ENCODE peak calls at places on chromosomes 2 and 18, in nine cellular contexts. H is CD4-positive, CD25-positive, alpha-beta regulatory T cell; C is heart right ventricle; M is ascending aorta; L is breast epithelium; T is CD4-positive, alpha-beta memory T cell; R is psoas muscle; W is lower lobe of right lung; I is ovary. Y is an unnamed sample. For H3K4me1, the result is how much of the 10 kb centered on the place peaks cover.

GRCh38 chr2:37782721-37783438 is 111.4 kb upstream of the CDC42EP3 start:
- DNase-seq in H (no peak), C (no peak), R (no peak), W (no peak), I (no peak), M (peak), L (no peak), T (no peak), Y (no peak)

GRCh38 chr2:234751275-234751938 is 200.4 kb upstream of the SH3BP4 start:
- DNase-seq in T (no peak), C (no peak), R (no peak), I (no peak), M (no peak), W (no peak), L (no peak), H (no peak), Y (no peak)

GRCh38 chr2:225355788-225356187 is 43.7 kb upstream of the NYAP2 start:
- DNase-seq in C (no peak), H (no peak), I (no peak), T (no peak), M (no peak), L (no peak), W (no peak), R (no peak), Y (no peak)

GRCh38 chr2:1268034-1268433 is 145.2 kb upstream of the TPO start:
- DNase-seq in C (no peak), T (no peak), I (no peak), L (no peak), W (no peak), H (no peak), R (no peak), M (no peak), Y (no peak)

GRCh38 chr2:171389325-171389724 is 44.5 kb downstream of the METTL8 start:
- DNase-seq in W (no peak), R (no peak), T (no peak), M (no peak), C (no peak), H (no peak), I (no peak), L (no peak), Y (no peak)

GRCh38 chr2:210553371-210553770 is 3.0 kb upstream of the CPS1 start:
- DNase-seq in T (no peak), I (no peak), H (no peak), C (no peak), R (no peak), W (no peak), L (no peak), M (no peak), Y (peak)

GRCh38 chr18:32769242-32770180 is 3.3 kb downstream of the KLHL14 start:
- DNase-seq in M (peak), T (no peak), W (no peak), C (no peak), I (peak), R (peak), H (no peak), L (no peak), Y (no peak)

GRCh38 chr2:1769703-1770422 is 25.5 kb upstream of the PXDN start:
- DNase-seq in M (peak), I (peak), C (no peak), H (no peak), R (peak), L (peak), W (peak), T (no peak), Y (peak)

GRCh38 chr2:165898381-165898780 is 55.2 kb downstream of the TTC21B start:
- DNase-seq in T (no peak), C (no peak), L (peak), H (no peak), W (no peak), R (no peak), M (no peak), I (no peak), Y (no peak)

GRCh38 chr18:12408247-12408869 is 629 bp downstream of the PRELID3A start:
- DNase-seq in W (no peak), T (peak), H (no peak), I (no peak), M (no peak), C (no peak), R (no peak), L (no peak), Y (peak)

GRCh38 chr2:163471947-163472346 is 263.9 kb downstream of the FIGN start:
- DNase-seq in H (no peak), M (no peak), I (no peak), C (no peak), L (no peak), W (no peak), T (no peak), R (no peak), Y (peak)

GRCh38 chr2:189709761-189710160 is 35.3 kb downstream of the ANKAR start:
- DNase-seq in M (no peak), I (no peak), C (no peak), H (no peak), W (no peak), L (no peak), T (no peak), R (no peak), Y (no peak)

GRCh38 chr2:128469203-128469602 is 150.5 kb upstream of the HS6ST1 start:
- DNase-seq in I (no peak), R (no peak), C (no peak), T (no peak), H (no peak), W (no peak), M (no peak), L (no peak), Y (no peak)

GRCh38 chr2:152198499-152198898 is 22.9 kb upstream of the STAM2 start:
- DNase-seq in L (no peak), M (no peak), H (no peak), T (no peak), R (no peak), W (no peak), I (no peak), C (no peak), Y (no peak)

GRCh38 chr2:100064592-100065006 is 77.8 kb downstream of the AFF3 start:
- DNase-seq in W (no peak), H (no peak), L (no peak), M (no peak), C (no peak), I (no peak), R (no peak), T (no peak), Y (no peak)

GRCh38 chr2:109350526-109350925 is 221.5 kb downstream of the SH3RF3 start:
- DNase-seq in L (no peak), W (no peak), H (no peak), C (no peak), T (no peak), M (no peak), R (no peak), I (no peak), Y (no peak)

GRCh38 chr2:9617749-9618148 is 13.0 kb downstream of the YWHAQ start:
- DNase-seq in H (no peak), M (no peak), R (no peak), L (no peak), W (no peak), C (no peak), I (no peak), T (no peak), Y (no peak)
- H3K27ac ChIP-seq in H (peak), M (no peak), R (no peak), L (no peak), W (no peak), C (no peak), I (no peak), T (no peak), Y (no peak)

DNA sequence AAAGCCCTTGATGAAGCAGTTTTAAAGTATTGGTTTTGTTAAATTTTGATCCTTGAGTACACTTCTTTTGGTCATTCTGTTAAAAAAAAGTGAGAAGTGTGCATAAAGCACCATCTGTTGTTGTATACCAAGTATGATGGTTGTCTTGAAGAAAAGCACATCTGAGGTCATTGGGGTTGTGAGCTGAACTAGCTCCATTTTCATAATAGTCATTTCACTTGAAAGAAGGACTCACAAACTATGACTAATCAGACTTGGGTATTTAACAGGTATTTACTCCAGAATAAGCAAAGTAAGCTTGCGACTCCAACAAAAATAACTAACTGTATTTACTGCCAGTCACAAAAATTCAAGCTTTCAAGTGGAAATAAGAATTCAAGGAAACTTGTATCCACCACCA is 35.1 kb downstream of the CHN1 start:
- DNase-seq in L (no peak), W (no peak), I (no peak), R (no peak), T (no peak), M (no peak), H (no peak), C (no peak), Y (peak)
- H3K4me1 ChIP-seq in L (under half), W (under half), I (under half), R (under half), T (under half), M (under half), H (under half), C (under half), Y (under half)

GRCh38 chr2:135876066-135876711 is at the start of gene MCM6:
- DNase-seq in R (peak), C (peak), H (peak), T (peak), L (peak), W (peak), I (peak), M (peak), Y (peak)
- H3K4me3 ChIP-seq in R (peak), C (peak), H (peak), T (peak), L (peak), W (peak), I (peak), M (peak), Y (peak)

GRCh38 chr2:168801456-168801855 is 981 bp upstream of the NOSTRIN start:
- DNase-seq in T (no peak), I (no peak), M (no peak), C (no peak), L (no peak), H (no peak), W (no peak), R (no peak), Y (no peak)
- H3K27ac ChIP-seq in T (no peak), I (no peak), M (no peak), C (peak), L (peak), H (no peak), W (peak), R (no peak), Y (no peak)

GRCh38 chr2:240565267-240566202 is 2.7 kb upstream of the RNPEPL1 start:
- DNase-seq in R (peak), T (peak), M (peak), L (peak), I (peak), C (peak), H (peak), W (peak), Y (peak)

GRCh38 chr2:240567872-240568677 is at the start of gene RNPEPL1:
- DNase-seq in L (peak), H (peak), W (peak), M (peak), T (peak), I (peak), C (peak), R (peak), Y (no peak)

GRCh38 chr2:240564571-240565266 is 3.6 kb upstream of the RNPEPL1 start:
- DNase-seq in T (peak), H (no peak), R (no peak), M (no peak), W (no peak), C (no peak), I (peak), L (peak), Y (no peak)

GRCh38 chr2:240567137-240567871 is 980 bp upstream of the RNPEPL1 start:
- DNase-seq in T (peak), W (peak), C (peak), I (peak), H (peak), M (peak), L (peak), R (peak), Y (no peak)

GRCh38 chr2:240566203-240567136 is 1.8 kb upstream of the RNPEPL1 start:
- DNase-seq in M (peak), C (peak), R (peak), L (peak), I (peak), W (peak), H (peak), T (peak), Y (peak)
- H3K4me1 ChIP-seq in M (under half), C (half or more), R (half or more), L (under half), I (under half), W (half or more), H (half or more), T (half or more), Y (under half)

GRCh38 chr2:113122364-113122763 is 5.0 kb upstream of the IL1RN start:
- DNase-seq in M (no peak), T (no peak), I (no peak), H (no peak), R (no peak), C (no peak), W (no peak), L (no peak), Y (no peak)

GRCh38 chr2:113126845-113127645 is at the start of gene IL1RN:
- DNase-seq in L (no peak), H (no peak), R (no peak), I (no peak), W (peak), M (peak), C (no peak), T (no peak), Y (no peak)

GRCh38 chr2:113123731-113124130 is 3.7 kb upstream of the IL1RN start:
- DNase-seq in W (no peak), R (no peak), C (no peak), I (no peak), T (no peak), L (no peak), H (no peak), M (no peak), Y (no peak)

GRCh38 chr2:113124984-113125855 is 2.2 kb upstream of the IL1RN start:
- DNase-seq in M (no peak), W (no peak), I (no peak), C (no peak), H (no peak), T (no peak), R (no peak), L (no peak), Y (no peak)

GRCh38 chr2:113124181-113124961 is 3.0 kb upstream of the IL1RN start:
- DNase-seq in L (no peak), H (no peak), W (no peak), C (no peak), R (no peak), T (no peak), I (no peak), M (no peak), Y (peak)
- H3K4me3 ChIP-seq in L (no peak), H (no peak), W (no peak), C (no peak), R (no peak), T (no peak), I (no peak), M (no peak), Y (no peak)

DNA sequence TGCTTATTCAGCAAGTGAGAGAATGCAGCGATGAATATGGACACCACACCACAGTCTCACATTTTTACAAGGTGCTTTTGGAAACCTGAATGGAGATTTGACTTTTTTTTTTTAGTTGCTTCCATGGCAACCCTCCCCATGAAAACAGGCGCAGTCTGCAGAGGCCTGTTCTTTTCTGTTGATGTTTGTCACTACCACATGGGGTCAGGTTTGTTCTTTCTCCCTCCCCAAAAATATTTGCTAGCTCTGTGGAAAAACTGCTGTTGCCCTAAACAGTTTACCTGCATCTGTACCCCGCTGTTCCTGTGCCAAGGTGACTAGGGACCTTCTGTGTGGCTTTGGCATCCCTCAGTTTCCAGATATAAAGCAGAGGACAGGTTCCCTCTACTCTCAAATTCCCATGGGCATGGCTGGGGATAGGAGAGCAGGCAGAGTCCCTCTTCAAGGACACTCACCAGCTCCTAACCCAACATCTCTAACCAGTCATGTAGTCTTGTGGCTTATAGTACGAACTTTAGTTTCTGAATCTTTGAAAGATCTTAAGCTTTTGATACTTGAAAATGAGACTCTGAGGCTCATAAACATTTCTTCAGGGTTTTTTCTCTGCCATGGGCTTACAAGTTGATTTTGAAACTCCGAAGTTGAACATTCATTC is 14.7 kb upstream of the MAPRE2 start:
- DNase-seq in L (no peak), I (no peak), H (no peak), M (no peak), W (no peak), T (peak), R (no peak), C (no peak), Y (no peak)
- H3K27ac ChIP-seq in L (no peak), I (no peak), H (no peak), M (no peak), W (peak), T (no peak), R (no peak), C (no peak), Y (no peak)

GRCh38 chr18:23871410-23871809 is 143.1 kb upstream of the TTC39C start:
- DNase-seq in H (peak), T (peak), M (no peak), L (peak), W (no peak), C (peak), I (no peak), R (no peak), Y (peak)

GRCh38 chr18:23870963-23871362 is 143.6 kb upstream of the TTC39C start:
- DNase-seq in M (no peak), W (no peak), I (no peak), R (no peak), C (no peak), L (no peak), T (no peak), H (no peak), Y (no peak)

GRCh38 chr18:23864620-23865019 is 149.9 kb upstream of the TTC39C start:
- DNase-seq in C (no peak), T (peak), R (no peak), H (no peak), I (no peak), L (peak), W (no peak), M (no peak), Y (no peak)

GRCh38 chr18:23867011-23867410 is 147.5 kb upstream of the TTC39C start:
- DNase-seq in C (no peak), R (no peak), L (no peak), M (no peak), T (no peak), H (no peak), W (no peak), I (no peak), Y (no peak)

DNA sequence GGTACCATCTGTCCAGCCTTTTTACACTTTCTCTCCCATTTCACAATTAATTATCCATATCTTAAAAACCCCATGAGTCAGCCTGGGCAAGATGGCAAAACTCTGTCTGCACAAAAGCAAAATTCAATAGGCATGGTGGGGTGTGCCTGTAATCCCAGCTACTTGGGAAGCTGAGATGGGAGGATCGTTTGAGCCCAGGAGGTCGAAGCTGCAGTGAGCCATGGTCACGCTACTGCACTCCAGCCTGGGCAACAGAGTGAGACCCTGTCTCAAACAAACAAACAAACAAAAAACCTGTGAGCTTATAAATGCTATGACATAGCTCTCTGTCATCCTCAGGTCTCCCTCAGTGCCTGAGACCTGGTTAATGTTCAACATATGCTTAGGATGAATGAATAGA is 146.2 kb upstream of the TTC39C start:
- DNase-seq in H (no peak), I (no peak), C (no peak), L (no peak), W (no peak), R (no peak), T (no peak), M (no peak), Y (no peak)
- H3K4me1 ChIP-seq in H (under half), I (under half), C (under half), L (under half), W (under half), R (under half), T (half or more), M (under half), Y (under half)

DNA sequence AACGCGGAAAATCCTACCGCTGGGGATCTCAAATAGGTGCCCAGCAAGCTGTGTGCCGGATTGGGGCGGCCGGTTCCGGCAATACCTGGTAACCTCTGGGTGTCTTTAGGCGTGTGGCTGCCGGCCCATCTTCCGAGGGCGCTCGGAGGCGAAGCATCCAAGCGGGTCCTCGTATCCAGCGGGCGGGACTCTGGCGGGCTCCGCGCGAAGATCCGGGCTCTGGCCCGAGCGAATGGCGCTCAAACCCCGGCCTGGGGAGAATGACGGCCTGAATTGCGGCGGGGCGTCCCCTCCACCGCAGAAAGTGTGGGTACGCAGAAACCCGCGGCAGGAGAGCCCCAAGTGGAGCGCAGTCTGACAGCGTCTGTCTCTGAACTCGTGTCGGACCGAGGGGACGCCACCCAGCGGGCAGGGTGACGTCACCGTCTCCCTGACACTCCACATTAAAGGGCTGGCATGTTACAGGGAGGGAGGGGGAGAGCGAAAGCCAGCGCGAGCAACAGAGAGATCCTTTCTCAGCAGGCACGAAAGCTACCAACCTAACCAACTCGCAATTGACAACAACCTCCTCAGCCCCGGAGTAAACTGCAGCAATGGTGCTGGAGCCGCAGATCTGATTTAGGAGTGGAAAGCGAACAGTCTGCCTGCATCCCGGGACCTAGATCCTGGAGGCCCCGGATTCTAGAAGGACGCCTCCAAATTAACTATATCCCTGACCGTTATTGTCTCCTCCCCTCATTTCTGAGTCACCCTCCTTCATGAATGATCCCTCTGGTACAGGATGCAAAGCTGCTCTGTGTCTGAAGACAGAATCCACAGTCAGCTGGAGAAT is at the start of gene SKOR2:
- DNase-seq in W (no peak), H (no peak), I (no peak), T (no peak), M (no peak), R (no peak), L (no peak), C (no peak), Y (no peak)
- H3K4me3 ChIP-seq in W (no peak), H (no peak), I (no peak), T (no peak), M (no peak), R (peak), L (no peak), C (no peak), Y (peak)

GRCh38 chr2:97792416-97792815 is 79.0 kb downstream of the ZAP70 start:
- DNase-seq in R (no peak), L (no peak), C (no peak), W (no peak), H (no peak), T (no peak), I (no peak), M (no peak), Y (no peak)
- H3K27ac ChIP-seq in R (no peak), L (no peak), C (no peak), W (no peak), H (no peak), T (no peak), I (no peak), M (no peak), Y (no peak)

Y was measured in astrocyte.